ENCODE peak calls at places on chromosomes 4 and X, in ten cellular contexts. D, U, Q, K, E, T, O, F, P and L are unnamed samples.

GRCh38 chr4:150515135-150515534 is 66.8 kb upstream of the MAB21L2 start:
- DNase-seq in D (peak), U (no peak), Q (no peak), K (no peak), E (no peak), T (no peak), O (no peak), F (no peak), P (no peak), L (no peak)

GRCh38 chrX:10722804-10723364 is 102.5 kb upstream of the MID1 start:
- DNase-seq in D (peak), U (no peak), Q (peak), K (peak), E (no peak), T (peak), O (peak), F (no peak), P (peak), L (no peak)

GRCh38 chr4:140103676-140104075 is 50.3 kb downstream of the MAML3 start:
- DNase-seq in D (peak), U (no peak), Q (peak), K (no peak), E (no peak), T (peak), O (no peak), F (no peak), P (no peak), L (no peak)

GRCh38 chr4:128130621-128131020 is 69.5 kb downstream of the LARP1B start:
- DNase-seq in D (peak), U (no peak), Q (no peak), K (no peak), E (no peak), T (no peak), O (no peak), F (no peak), P (no peak), L (no peak)

GRCh38 chr4:76639292-76639691 is 204.3 kb downstream of the SHROOM3 start:
- DNase-seq in D (no peak), U (no peak), Q (no peak), K (no peak), E (no peak), T (peak), O (no peak), F (no peak), P (no peak), L (no peak)

GRCh38 chr4:182562350-182562749 is 319.1 kb downstream of the TENM3 start:
- DNase-seq in D (peak), U (no peak), Q (no peak), K (no peak), E (no peak), T (no peak), O (no peak), F (no peak), P (no peak), L (no peak)

GRCh38 chr4:156347412-156348075 is 393.9 kb upstream of the CTSO start:
- DNase-seq in D (peak), U (no peak), Q (peak), K (no peak), E (no peak), T (peak), O (no peak), F (no peak), P (peak), L (no peak)

GRCh38 chrX:16240231-16240905 is 73.1 kb downstream of the MAGEB17 start:
- DNase-seq in D (peak), U (no peak), Q (no peak), K (no peak), E (no peak), T (no peak), O (no peak), F (no peak), P (no peak), L (no peak)

GRCh38 chrX:46704767-46705386 is 54.0 kb downstream of the SLC9A7 start:
- DNase-seq in D (peak), U (no peak), Q (peak), K (no peak), E (no peak), T (peak), O (no peak), F (no peak), P (no peak), L (no peak)

GRCh38 chr4:3290476-3290875 is 2.3 kb upstream of the RGS12 start:
- DNase-seq in D (no peak), U (no peak), Q (no peak), K (no peak), E (no peak), T (no peak), O (no peak), F (no peak), P (no peak), L (no peak)

GRCh38 chr4:54568184-54568583 is 89.6 kb upstream of the KIT start:
- DNase-seq in D (peak), U (no peak), Q (peak), K (no peak), E (no peak), T (peak), O (no peak), F (peak), P (no peak), L (no peak)

GRCh38 chr4:141020801-141021261 is 112.4 kb downstream of the RNF150 start:
- DNase-seq in D (peak), U (no peak), Q (peak), K (no peak), E (no peak), T (peak), O (no peak), F (no peak), P (no peak), L (no peak)

GRCh38 chr4:2081540-2081939 is 22.4 kb downstream of the NAT8L start:
- DNase-seq in D (no peak), U (no peak), Q (no peak), K (no peak), E (no peak), T (no peak), O (no peak), F (no peak), P (no peak), L (peak)

GRCh38 chrX:124940536-124940935 is 379.1 kb upstream of the TEX13C start:
- DNase-seq in D (no peak), U (no peak), Q (no peak), K (no peak), E (no peak), T (no peak), O (no peak), F (no peak), P (no peak), L (no peak)

GRCh38 chr4:151922306-151922705 is 161.5 kb upstream of the GATB start:
- DNase-seq in D (peak), U (no peak), Q (no peak), K (no peak), E (no peak), T (peak), O (no peak), F (no peak), P (no peak), L (no peak)

GRCh38 chrX:19373034-19373891 is 29.5 kb downstream of the PDHA1 start:
- DNase-seq in D (no peak), U (no peak), Q (no peak), K (no peak), E (no peak), T (no peak), O (no peak), F (no peak), P (peak), L (no peak)

GRCh38 chr4:139454111-139454600 is at the start of gene RAB33B:
- DNase-seq in D (peak), U (no peak), Q (no peak), K (no peak), E (no peak), T (peak), O (no peak), F (peak), P (no peak), L (no peak)

GRCh38 chr4:20313237-20314030 is 61.7 kb downstream of the SLIT2 start:
- DNase-seq in D (peak), U (no peak), Q (no peak), K (no peak), E (no peak), T (no peak), O (peak), F (no peak), P (peak), L (peak)
- TF ChIP-seq CTCF in D (peak), U (no peak), Q (peak), K (no peak), E (peak), T (no peak), O (peak), F (no peak), P (peak), L (no peak)

GRCh38 chr4:10173039-10173753 is 56.6 kb upstream of the WDR1 start:
- DNase-seq in D (peak), U (no peak), Q (peak), K (no peak), E (no peak), T (peak), O (no peak), F (no peak), P (no peak), L (no peak)
- TF ChIP-seq CTCF in D (peak), U (no peak), Q (no peak), K (no peak), E (no peak), T (no peak), O (no peak), F (no peak), P (peak), L (no peak)

GRCh38 chrX:48761674-48762471 is at the start of gene GLOD5:
- DNase-seq in D (peak), U (peak), Q (no peak), K (no peak), E (peak), T (peak), O (peak), F (no peak), P (peak), L (no peak)
- TF ChIP-seq CTCF in D (peak), U (no peak), Q (peak), K (no peak), E (peak), T (no peak), O (no peak), F (peak), P (peak), L (no peak)

GRCh38 chr4:8121236-8122015 is 37.2 kb downstream of the ABLIM2 start:
- DNase-seq in D (no peak), U (no peak), Q (no peak), K (no peak), E (no peak), T (no peak), O (no peak), F (no peak), P (no peak), L (no peak)

GRCh38 chr4:8118035-8118434 is 40.6 kb downstream of the ABLIM2 start:
- DNase-seq in D (no peak), U (no peak), Q (no peak), K (no peak), E (no peak), T (no peak), O (no peak), F (no peak), P (no peak), L (no peak)

GRCh38 chr4:8118531-8118930 is 40.1 kb downstream of the ABLIM2 start:
- DNase-seq in D (no peak), U (no peak), Q (no peak), K (no peak), E (no peak), T (no peak), O (no peak), F (no peak), P (no peak), L (no peak)

GRCh38 chr4:8120518-8120917 is 38.1 kb downstream of the ABLIM2 start:
- DNase-seq in D (peak), U (no peak), Q (no peak), K (no peak), E (no peak), T (no peak), O (no peak), F (no peak), P (no peak), L (no peak)

DNA sequence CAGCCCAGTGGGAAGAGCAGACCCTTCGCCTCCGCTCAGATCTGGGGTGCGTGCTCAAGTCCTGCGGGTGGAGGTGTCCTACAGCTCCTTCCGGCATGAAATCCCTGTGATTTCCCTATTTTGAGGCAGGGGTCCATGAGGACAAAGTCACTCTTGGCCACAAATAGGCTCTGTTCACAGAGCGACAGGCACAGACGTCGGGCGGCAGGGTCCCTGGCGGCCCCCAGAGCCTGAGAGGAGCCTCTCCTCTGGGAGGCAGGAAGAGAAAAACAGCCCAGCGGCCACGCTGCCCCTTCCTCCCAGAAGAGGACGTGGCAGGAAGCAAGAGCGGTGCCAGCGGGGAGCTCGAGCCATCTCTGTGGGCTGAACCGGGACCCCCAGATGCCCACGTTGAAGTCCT is 38.7 kb downstream of the ABLIM2 start:
- DNase-seq in D (no peak), U (no peak), Q (no peak), K (no peak), E (no peak), T (no peak), O (no peak), F (no peak), P (no peak), L (no peak)
- TF ChIP-seq CTCF in D (no peak), U (no peak), Q (no peak), K (no peak), E (no peak), T (no peak), O (no peak), F (no peak), P (no peak), L (no peak)

GRCh38 chr4:68904786-68905185 is 46.8 kb downstream of the UGT2A3 start:
- DNase-seq in D (no peak), U (no peak), Q (no peak), K (no peak), E (no peak), T (no peak), O (peak), F (no peak), P (peak), L (no peak)
- TF ChIP-seq CTCF in D (peak), U (no peak), Q (peak), K (no peak), E (peak), T (no peak), O (peak), F (no peak), P (peak), L (no peak)